ENCODE peak calls at places on chromosomes 7 and 10, in four cellular contexts. X is OCI-LY7, R is hepatocyte, P is fibroblast of lung. S is an unnamed sample.

GRCh38 chr7:19327011-19327410 is 181.8 kb upstream of the FERD3L start:
- DNase-seq in X (no peak), P (peak; percentile 50), R (no peak), S (no peak)

GRCh38 chr7:50149364-50149763 is 56.3 kb upstream of the ZPBP start:
- DNase-seq in P (no peak), X (peak; percentile 54), R (no peak), S (no peak)

GRCh38 chr7:86282014-86282682 is 361.6 kb upstream of the GRM3 start:
- DNase-seq in R (peak; percentile 4), X (no peak), P (no peak), S (no peak)

GRCh38 chr10:72691470-72692056 is 380 bp upstream of the MCU start:
- DNase-seq in X (no peak), P (no peak), R (no peak), S (no peak)

GRCh38 chr10:114061148-114061547 is 17.5 kb downstream of the ADRB1 start:
- DNase-seq in X (no peak), R (no peak), P (no peak), S (no peak)

GRCh38 chr10:12723240-12723639 is 278.3 kb downstream of the CCDC3 start:
- DNase-seq in X (no peak), R (no peak), P (no peak), S (no peak)

GRCh38 chr10:99393683-99394082 is 36.7 kb downstream of the GOT1 start:
- DNase-seq in R (no peak), P (no peak), X (no peak), S (no peak)

GRCh38 chr10:63866747-63867140 is 345.5 kb downstream of the REEP3 start:
- DNase-seq in R (peak; percentile 29), X (peak; percentile 10), P (peak; percentile 23), S (no peak)

GRCh38 chr7:112395411-112395810 is 54.8 kb upstream of the IFRD1 start:
- DNase-seq in X (no peak), P (no peak), R (no peak), S (no peak)

GRCh38 chr7:112400141-112400540 is 50.1 kb upstream of the IFRD1 start:
- DNase-seq in P (no peak), X (no peak), R (no peak), S (no peak)

GRCh38 chr7:112398534-112398933 is 51.7 kb upstream of the IFRD1 start:
- DNase-seq in P (no peak), X (no peak), R (no peak), S (no peak)

GRCh38 chr7:112399501-112399900 is 50.8 kb upstream of the IFRD1 start:
- DNase-seq in R (no peak), P (no peak), X (no peak), S (no peak)

DNA sequence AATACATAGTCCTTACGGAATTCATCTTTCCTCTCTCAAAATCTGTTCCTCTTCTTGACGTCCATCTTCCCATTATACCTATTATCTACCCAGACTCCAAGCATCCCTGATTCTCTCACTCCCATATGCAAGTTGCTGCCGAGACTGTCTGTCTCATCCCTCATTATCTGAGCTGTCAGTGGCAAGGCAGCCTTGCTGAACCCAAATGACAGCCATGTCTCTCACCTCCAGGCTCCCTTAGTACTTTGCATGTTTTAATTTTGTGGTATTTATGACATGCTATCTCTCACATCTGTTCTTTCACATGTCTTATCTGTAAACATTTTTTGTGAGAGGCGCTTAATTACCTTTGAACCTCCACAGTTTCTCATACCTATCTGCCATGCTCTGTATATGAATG is 54.4 kb upstream of the IFRD1 start:
- DNase-seq in P (no peak), X (no peak), R (no peak), S (no peak)
- H3K36me3 ChIP-seq in P (no peaks in the 10 kb centered on the region), X (no peaks in the 10 kb centered on the region), R (no peaks in the 10 kb centered on the region), S (no peaks in the 10 kb centered on the region)

DNA sequence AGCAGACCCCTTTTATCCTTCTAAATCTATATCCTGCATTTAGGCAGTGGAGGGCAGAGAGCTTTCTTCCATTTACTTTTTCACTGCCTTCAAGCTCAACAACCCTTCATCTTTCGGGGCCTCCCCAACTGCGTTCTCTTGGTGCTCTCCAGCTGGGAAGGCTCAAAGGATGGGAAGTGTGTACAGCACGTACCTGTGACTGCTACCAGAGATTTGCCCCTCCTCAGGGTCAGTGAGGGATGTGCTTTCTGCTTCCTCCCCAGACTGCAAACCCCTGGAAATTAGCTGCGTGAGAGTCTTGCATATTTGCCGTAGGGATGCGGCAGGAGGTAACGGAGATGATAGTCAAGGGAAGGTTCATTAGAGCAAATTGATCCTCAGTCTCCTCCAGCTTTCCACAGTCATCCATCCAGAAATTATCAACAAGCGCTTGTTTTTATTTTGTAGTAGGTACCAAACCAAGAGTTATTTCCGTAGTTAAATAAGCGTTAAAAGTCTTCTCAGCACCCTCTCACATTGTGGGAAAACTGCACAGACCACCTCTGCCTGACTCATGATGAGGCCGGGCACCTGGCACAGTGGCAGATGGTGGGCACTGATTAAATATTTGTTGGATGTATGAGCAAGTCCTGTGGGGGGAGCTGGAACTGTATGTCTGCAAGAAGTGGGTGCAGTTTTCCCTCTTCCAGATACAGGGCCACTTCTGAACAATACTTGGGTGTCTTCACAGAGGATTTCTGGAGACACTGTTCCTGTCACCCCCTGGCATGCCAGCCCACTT is 5.4 kb upstream of the REPIN1 start:
- DNase-seq in R (no peak), P (no peak), X (no peak), S (peak; percentile 71)
- H2AFZ ChIP-seq in R (no peak overlapping the region), P (no peak overlapping the region), X (no peak overlapping the region), S (no peak overlapping the region)

DNA sequence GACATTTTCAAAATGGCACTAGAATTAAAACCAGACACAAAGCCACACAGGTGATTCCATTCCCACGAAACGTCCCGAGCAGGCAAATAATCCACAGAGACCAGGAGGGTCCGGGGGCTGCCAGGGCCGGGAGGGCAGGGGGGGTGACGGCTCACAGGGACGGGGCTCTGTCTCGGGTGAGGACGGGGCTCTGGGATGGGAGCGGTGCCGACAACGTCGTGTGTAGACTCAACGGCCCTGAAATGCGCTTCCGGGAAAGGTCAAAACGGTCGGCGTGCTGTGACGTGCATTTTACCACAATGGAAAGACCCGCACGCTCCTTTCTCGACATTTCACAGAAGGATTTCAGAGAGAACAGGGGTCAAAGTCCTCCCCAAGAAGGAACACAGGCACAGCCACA is 63.3 kb upstream of the PDGFA start:
- DNase-seq in X (no peak), R (no peak), P (no peak), S (no peak)
- H3K36me3 ChIP-seq in X (peaks cover 46% of the 10 kb centered on the region), R (no peaks in the 10 kb centered on the region), P (no peaks in the 10 kb centered on the region), S (no peaks in the 10 kb centered on the region)

GRCh38 chr10:79003183-79004100 is 65.3 kb upstream of the ZMIZ1 start:
- DNase-seq in P (no peak), R (no peak), X (no peak), S (no peak)
- H2AFZ ChIP-seq in P (no peak overlapping the region), R (no peak overlapping the region), X (no peak overlapping the region), S (no peak overlapping the region)

GRCh38 chr7:151487246-151487645 is 32.4 kb downstream of the RHEB start:
- DNase-seq in X (no peak), P (no peak), R (no peak), S (no peak)
- H3K36me3 ChIP-seq in X (peaks cover 99% of the 10 kb centered on the region), P (peaks cover 8% of the 10 kb centered on the region), R (no peaks in the 10 kb centered on the region), S (peaks cover 78% of the 10 kb centered on the region)

DNA sequence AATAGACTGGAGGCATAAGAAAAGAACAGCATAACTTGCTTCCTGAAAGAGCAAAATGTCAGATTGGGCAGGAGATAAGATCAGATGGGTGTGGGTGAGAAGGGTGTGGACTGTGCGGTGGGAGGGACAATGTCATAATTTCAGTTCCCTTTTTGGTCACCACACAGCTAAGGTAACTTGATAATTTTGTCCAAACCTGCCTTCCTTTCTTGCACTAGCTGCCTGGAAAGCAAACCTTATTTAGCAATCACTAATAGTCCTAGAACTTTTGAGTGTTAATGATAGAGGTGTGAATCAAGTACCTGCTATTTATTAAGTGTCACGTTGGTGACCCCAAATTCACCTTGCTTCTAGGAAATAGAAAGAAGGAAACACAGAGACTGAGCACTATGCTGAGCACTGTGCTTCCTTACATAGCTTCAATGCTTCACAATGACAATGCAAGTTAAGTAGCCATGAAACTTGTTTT is 72.4 kb upstream of the SP4 start:
- DNase-seq in P (no peak), R (no peak), X (peak; percentile 58), S (peak; percentile 83)
- H2AFZ ChIP-seq in P (no peak overlapping the region), R (no peak overlapping the region), X (no peak overlapping the region), S (no peak overlapping the region)

DNA sequence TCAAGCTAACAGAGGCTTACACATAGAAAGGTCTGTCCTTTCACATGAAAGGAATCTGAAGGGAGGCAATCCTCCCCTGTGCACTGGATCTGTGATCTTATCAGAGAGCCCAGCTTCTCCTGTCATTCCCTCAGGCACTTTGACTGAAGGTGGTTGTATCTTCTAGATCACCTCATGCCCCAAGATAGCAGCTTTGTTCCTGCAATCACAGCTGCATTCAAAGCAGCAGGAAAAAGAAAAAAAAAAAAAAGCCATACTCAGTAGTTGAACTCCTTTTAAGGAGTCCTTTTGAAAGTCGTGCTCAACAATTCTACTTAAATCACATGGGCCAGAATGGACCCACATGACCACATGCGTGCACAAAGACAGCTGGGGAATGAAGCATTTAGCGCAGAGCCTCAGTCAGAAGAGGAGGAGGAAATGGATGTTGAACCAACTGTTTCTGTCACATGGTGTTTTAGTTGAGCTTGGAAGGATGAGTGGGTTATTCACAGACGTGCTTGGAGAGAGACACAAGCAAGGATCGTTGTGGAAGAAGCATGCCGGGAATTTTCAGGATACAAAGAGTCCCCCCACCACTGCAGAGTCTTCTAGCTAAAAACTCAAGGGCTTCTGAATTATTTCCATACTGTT is 13.0 kb upstream of the PFKP start:
- DNase-seq in P (no peak), R (no peak), X (no peak), S (no peak)
- H3K36me3 ChIP-seq in P (no peaks in the 10 kb centered on the region), R (no peaks in the 10 kb centered on the region), X (no peaks in the 10 kb centered on the region), S (no peaks in the 10 kb centered on the region)